ENCODE peak calls at places on chromosomes 6 and 20, in four cellular contexts. One of them, this sample, is unnamed.

GRCh38 chr6:123208111-123208510 is 212.1 kb downstream of the CLVS2 start:
- DNase-seq in K562: no peak
- DNase-seq in HL-60: no peak
- DNase-seq in GM12878: no peak
- DNase-seq in this sample: no peak

GRCh38 chr6:69907981-69908498 is 41.7 kb downstream of the COL19A1 start:
- DNase-seq in GM12878: no peak
- DNase-seq in HL-60: no peak
- DNase-seq in K562: no peak
- DNase-seq in this sample: no peak

GRCh38 chr6:18206591-18206990 is 51.4 kb downstream of the KDM1B start:
- DNase-seq in HL-60: no peak
- DNase-seq in K562: no peak
- DNase-seq in GM12878: no peak
- DNase-seq in this sample: no peak

GRCh38 chr6:20840675-20841074 is 306.4 kb downstream of the CDKAL1 start:
- DNase-seq in HL-60: no peak
- DNase-seq in K562: no peak
- DNase-seq in GM12878: no peak
- DNase-seq in this sample: no peak

GRCh38 chr6:157644043-157644810 is 178.8 kb upstream of the SNX9 start:
- DNase-seq in HL-60: peak
- DNase-seq in GM12878: no peak
- DNase-seq in K562: no peak
- DNase-seq in this sample: no peak

GRCh38 chr20:51554538-51555165 is 12.1 kb upstream of the NFATC2 start:
- DNase-seq in K562: no peak
- DNase-seq in GM12878: no peak
- DNase-seq in HL-60: no peak
- DNase-seq in this sample: no peak

GRCh38 chr6:54427396-54427910 is 119.2 kb downstream of the TINAG start:
- DNase-seq in HL-60: no peak
- DNase-seq in K562: no peak
- DNase-seq in GM12878: no peak
- DNase-seq in this sample: no peak

GRCh38 chr20:25085756-25086495 is 4.0 kb upstream of the VSX1 start:
- DNase-seq in GM12878: no peak
- DNase-seq in HL-60: no peak
- DNase-seq in K562: no peak
- DNase-seq in this sample: no peak

GRCh38 chr20:18847226-18847625 is 33.6 kb downstream of the SCP2D1 start:
- DNase-seq in HL-60: no peak
- DNase-seq in K562: no peak
- DNase-seq in GM12878: no peak
- DNase-seq in this sample: no peak

GRCh38 chr20:50575869-50576720 is 65.9 kb downstream of the PTPN1 start:
- DNase-seq in HL-60: peak
- DNase-seq in GM12878: no peak
- DNase-seq in K562: peak
- DNase-seq in this sample: no peak

GRCh38 chr6:43506667-43507471 is 3.3 kb downstream of the LRRC73 start:
- DNase-seq in GM12878: peak
- DNase-seq in HL-60: peak
- DNase-seq in K562: peak
- DNase-seq in this sample: peak

GRCh38 chr6:158008894-158009891 is 27.5 kb downstream of the SYNJ2 start:
- DNase-seq in K562: no peak
- DNase-seq in HL-60: peak
- DNase-seq in GM12878: no peak
- DNase-seq in this sample: no peak

GRCh38 chr6:149342525-149342924 is 25.0 kb downstream of the TAB2 start:
- DNase-seq in HL-60: no peak
- DNase-seq in GM12878: no peak
- DNase-seq in K562: no peak
- DNase-seq in this sample: no peak

GRCh38 chr6:137160763-137161162 is 12.7 kb downstream of the IL22RA2 start:
- DNase-seq in K562: no peak
- DNase-seq in HL-60: no peak
- DNase-seq in GM12878: no peak
- DNase-seq in this sample: no peak

GRCh38 chr6:1771324-1771723 is 161.6 kb downstream of the FOXC1 start:
- DNase-seq in GM12878: no peak
- DNase-seq in K562: no peak
- DNase-seq in HL-60: no peak
- DNase-seq in this sample: no peak

GRCh38 chr6:170553686-170554085 is 483 bp upstream of the TBP start:
- DNase-seq in K562: no peak
- DNase-seq in GM12878: no peak
- DNase-seq in HL-60: no peak
- DNase-seq in this sample: no peak

GRCh38 chr6:167130712-167131684 is 8.1 kb downstream of the CCR6 start:
- DNase-seq in K562: no peak
- DNase-seq in GM12878: no peak
- DNase-seq in HL-60: no peak
- DNase-seq in this sample: no peak

GRCh38 chr6:170137176-170137891 is 153.5 kb downstream of the DLL1 start:
- DNase-seq in K562: no peak
- DNase-seq in HL-60: no peak
- DNase-seq in GM12878: no peak
- DNase-seq in this sample: no peak

GRCh38 chr20:15708984-15709598 is 864.2 kb downstream of the KIF16B start:
- DNase-seq in K562: peak
- DNase-seq in GM12878: no peak
- DNase-seq in HL-60: peak
- DNase-seq in this sample: peak

GRCh38 chr6:21262504-21262903 is 331.0 kb upstream of the SOX4 start:
- DNase-seq in HL-60: no peak
- DNase-seq in K562: no peak
- DNase-seq in GM12878: no peak
- DNase-seq in this sample: no peak

GRCh38 chr20:23877524-23877923 is 2.0 kb downstream of the CST5 start:
- DNase-seq in K562: no peak
- DNase-seq in HL-60: no peak
- DNase-seq in GM12878: no peak
- DNase-seq in this sample: no peak

GRCh38 chr6:88380083-88380482 is 213.9 kb upstream of the CNR1 start:
- DNase-seq in K562: no peak
- DNase-seq in GM12878: no peak
- DNase-seq in HL-60: peak
- DNase-seq in this sample: no peak

DNA sequence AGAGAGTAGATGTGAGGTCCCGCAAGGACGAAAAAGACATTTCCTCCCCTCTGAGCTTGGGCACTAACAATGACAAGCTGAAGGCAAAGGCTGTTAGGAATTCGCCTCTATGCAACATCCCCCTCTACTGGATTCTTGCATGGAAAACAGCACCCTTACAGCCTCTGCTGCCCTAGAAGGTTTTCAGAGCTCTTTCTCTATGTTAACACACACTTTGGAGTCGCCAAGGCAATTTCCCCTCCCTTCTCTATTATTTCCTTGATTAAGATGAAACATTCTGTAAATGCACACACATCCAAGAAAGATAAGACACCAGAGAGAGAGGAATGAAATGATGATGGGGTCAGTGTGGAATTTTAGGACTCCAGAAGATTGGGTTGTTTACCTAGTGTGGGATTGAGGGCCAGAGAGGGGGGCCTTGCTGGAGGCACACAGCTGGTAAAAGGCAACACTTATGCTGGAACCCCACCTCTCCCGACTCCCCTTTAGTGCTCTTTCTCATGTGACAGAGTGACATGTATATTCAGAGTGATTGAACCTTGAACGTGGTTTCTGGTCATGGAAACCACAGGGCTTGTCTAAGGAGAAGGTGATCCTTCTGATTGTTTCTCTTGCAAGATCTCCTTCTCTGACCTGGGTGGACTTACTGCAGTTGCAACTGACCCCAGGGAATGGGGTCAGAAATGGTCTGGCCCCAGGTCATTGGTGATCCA is 300.7 kb downstream of the CLIC5 start:
- DNase-seq in GM12878: peak
- DNase-seq in HL-60: peak
- DNase-seq in K562: peak
- DNase-seq in this sample: peak
- TF ChIP-seq POLR2AphosphoS5 in GM12878: no peak
- TF ChIP-seq POLR2AphosphoS5 in HL-60: no peak
- TF ChIP-seq POLR2AphosphoS5 in K562: no peak
- TF ChIP-seq POLR2AphosphoS5 in this sample: no peak

DNA sequence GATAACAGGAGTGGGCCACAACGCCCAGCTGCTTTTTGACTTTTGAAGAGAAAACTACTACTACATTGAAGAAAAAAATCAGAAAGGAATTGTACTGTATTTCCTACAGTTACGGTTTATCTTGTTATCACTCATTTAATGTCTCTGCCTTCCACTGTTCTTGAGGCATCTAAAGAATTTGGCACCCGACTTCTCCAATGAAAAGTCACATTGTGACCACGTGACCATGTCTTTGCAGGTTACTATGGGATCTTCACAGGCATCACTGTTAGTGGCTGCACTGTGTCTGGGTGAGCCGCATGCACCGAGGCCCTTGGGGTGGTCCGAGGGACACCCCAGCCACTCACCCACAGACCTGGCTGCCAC is 26.8 kb downstream of the RRBP1 start:
- DNase-seq in HL-60: no peak
- DNase-seq in K562: no peak
- DNase-seq in GM12878: no peak
- DNase-seq in this sample: no peak
- TF ChIP-seq SPI1 in HL-60: no peak
- TF ChIP-seq SPI1 in K562: no peak
- TF ChIP-seq SPI1 in GM12878: no peak
- TF ChIP-seq SPI1 in this sample: no peak

GRCh38 chr20:48760403-48760889 is 67.4 kb downstream of the PREX1 start:
- DNase-seq in HL-60: peak
- DNase-seq in K562: no peak
- DNase-seq in GM12878: no peak
- DNase-seq in this sample: no peak

GRCh38 chr20:48761914-48762313 is 65.9 kb downstream of the PREX1 start:
- DNase-seq in GM12878: no peak
- DNase-seq in K562: no peak
- DNase-seq in HL-60: no peak
- DNase-seq in this sample: no peak

GRCh38 chr20:48759631-48760245 is 68.1 kb downstream of the PREX1 start:
- DNase-seq in HL-60: no peak
- DNase-seq in K562: no peak
- DNase-seq in GM12878: no peak
- DNase-seq in this sample: no peak

GRCh38 chr20:48761023-48761785 is 66.6 kb downstream of the PREX1 start:
- DNase-seq in GM12878: no peak
- DNase-seq in K562: no peak
- DNase-seq in HL-60: peak
- DNase-seq in this sample: no peak

GRCh38 chr20:48758206-48758820 is 69.5 kb downstream of the PREX1 start:
- DNase-seq in HL-60: peak
- DNase-seq in GM12878: no peak
- DNase-seq in K562: no peak
- DNase-seq in this sample: no peak
- TF ChIP-seq POLR2AphosphoS5 in HL-60: peak
- TF ChIP-seq POLR2AphosphoS5 in GM12878: no peak
- TF ChIP-seq POLR2AphosphoS5 in K562: no peak
- TF ChIP-seq POLR2AphosphoS5 in this sample: no peak

DNA sequence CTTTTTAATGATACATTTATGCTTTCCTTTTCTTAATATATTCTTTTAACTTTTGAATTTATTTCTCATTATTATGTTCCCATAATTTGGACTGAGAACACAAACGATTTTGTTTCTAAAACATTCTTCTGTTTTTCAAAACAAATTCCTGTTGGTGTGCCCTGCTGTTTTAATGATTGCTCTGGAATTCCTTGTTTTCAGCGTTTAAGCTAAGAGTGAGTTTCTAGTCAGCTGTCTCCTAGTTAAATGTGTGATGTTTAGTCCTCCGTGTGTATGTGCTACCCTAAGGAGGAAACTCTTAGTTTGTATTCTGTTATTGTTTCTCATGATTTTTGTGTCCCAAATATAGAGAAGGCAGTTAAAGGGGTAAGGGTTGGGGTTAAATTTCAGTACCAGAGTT is 306.1 kb upstream of the RGS17 start:
- DNase-seq in GM12878: no peak
- DNase-seq in HL-60: no peak
- DNase-seq in K562: no peak
- DNase-seq in this sample: no peak
- TF ChIP-seq SPI1 in GM12878: no peak
- TF ChIP-seq SPI1 in HL-60: no peak
- TF ChIP-seq SPI1 in K562: no peak
- TF ChIP-seq SPI1 in this sample: no peak

GRCh38 chr6:6603317-6603716 is 14.8 kb downstream of the LY86 start:
- DNase-seq in HL-60: no peak
- DNase-seq in K562: no peak
- DNase-seq in GM12878: no peak
- DNase-seq in this sample: no peak

GRCh38 chr6:6604015-6604414 is 15.5 kb downstream of the LY86 start:
- DNase-seq in K562: no peak
- DNase-seq in HL-60: no peak
- DNase-seq in GM12878: no peak
- DNase-seq in this sample: no peak

GRCh38 chr6:6597682-6598081 is 9.2 kb downstream of the LY86 start:
- DNase-seq in GM12878: no peak
- DNase-seq in HL-60: no peak
- DNase-seq in K562: no peak
- DNase-seq in this sample: no peak

GRCh38 chr6:6599468-6599873 is 11.0 kb downstream of the LY86 start:
- DNase-seq in HL-60: peak
- DNase-seq in K562: no peak
- DNase-seq in GM12878: no peak
- DNase-seq in this sample: no peak

GRCh38 chr6:6600865-6601264 is 12.3 kb downstream of the LY86 start:
- DNase-seq in GM12878: no peak
- DNase-seq in K562: no peak
- DNase-seq in HL-60: no peak
- DNase-seq in this sample: no peak
- TF ChIP-seq POLR2AphosphoS5 in GM12878: no peak
- TF ChIP-seq POLR2AphosphoS5 in K562: no peak
- TF ChIP-seq POLR2AphosphoS5 in HL-60: no peak
- TF ChIP-seq POLR2AphosphoS5 in this sample: no peak

GRCh38 chr6:169112483-169113320 is 140.9 kb downstream of the THBS2 start:
- DNase-seq in K562: no peak
- DNase-seq in HL-60: peak
- DNase-seq in GM12878: no peak
- DNase-seq in this sample: no peak
- TF ChIP-seq SPI1 in K562: no peak
- TF ChIP-seq SPI1 in HL-60: peak
- TF ChIP-seq SPI1 in GM12878: no peak
- TF ChIP-seq SPI1 in this sample: peak

GRCh38 chr20:17594443-17594842 is 24.6 kb downstream of the DSTN start:
- DNase-seq in GM12878: no peak
- DNase-seq in K562: no peak
- DNase-seq in HL-60: no peak
- DNase-seq in this sample: no peak
- TF ChIP-seq POLR2AphosphoS5 in GM12878: no peak
- TF ChIP-seq POLR2AphosphoS5 in K562: no peak
- TF ChIP-seq POLR2AphosphoS5 in HL-60: no peak
- TF ChIP-seq POLR2AphosphoS5 in this sample: no peak

GRCh38 chr20:21101453-21102251 is 4.5 kb downstream of the LINC00237 start:
- DNase-seq in K562: no peak
- DNase-seq in GM12878: no peak
- DNase-seq in HL-60: no peak
- DNase-seq in this sample: no peak
- TF ChIP-seq SPI1 in K562: no peak
- TF ChIP-seq SPI1 in GM12878: no peak
- TF ChIP-seq SPI1 in HL-60: no peak
- TF ChIP-seq SPI1 in this sample: no peak

This sample was measured in GM12891.